ENCODE peak calls at places on chromosomes 11 and 22, in five cellular contexts. Z is stimulated activated CD4-positive, alpha-beta T cell treated with anti-CD3 and anti-CD28 coated beads, Interleukin-2, amount 100 ng/mL, for 48 hours; L is stromal cell of bone marrow; F is HuH-7.5; P is NCI-H1417. N is an unnamed sample.
A peak's percentile ranks its signal among the peaks of the same experiment; 100 is the strongest.

GRCh38 chr11:134537296-134537695 is 125.3 kb upstream of the B3GAT1 start:
- DNase-seq in Z (no peak), L (no peak), F (no peak), P (no peak), N (no peak)

GRCh38 chr11:10606536-10607208 is 38.2 kb upstream of the LYVE1 start:
- DNase-seq in Z (no peak), L (peak; percentile 50), F (no peak), P (no peak), N (no peak)

GRCh38 chr11:2306971-2307732 is 5.3 kb downstream of the TSPAN32 start:
- DNase-seq in Z (no peak), L (no peak), F (no peak), P (no peak), N (no peak)

GRCh38 chr11:96000064-96000463 is 76.2 kb upstream of the MTMR2 start:
- DNase-seq in Z (no peak), L (no peak), F (no peak), P (no peak), N (no peak)

GRCh38 chr11:35114901-35115687 is 23.9 kb upstream of the CD44 start:
- DNase-seq in Z (no peak), L (no peak), F (no peak), P (no peak), N (peak; percentile 38)

GRCh38 chr11:10454902-10455631 is at the start of gene AMPD3:
- DNase-seq in Z (no peak), L (peak; percentile 87), F (no peak), P (peak; percentile 91), N (peak; percentile 22)

GRCh38 chr11:6647282-6647679 is 8.3 kb downstream of the DCHS1 start:
- DNase-seq in Z (no peak), L (no peak), F (no peak), P (no peak), N (no peak)

GRCh38 chr22:46075764-46076531 is 74.4 kb upstream of the PPARA start:
- DNase-seq in Z (no peak), L (no peak), F (no peak), P (no peak), N (no peak)

GRCh38 chr22:45879552-45879949 is 97.4 kb downstream of the WNT7B start:
- DNase-seq in Z (no peak), L (no peak), F (no peak), P (peak; percentile 4), N (no peak)

GRCh38 chr22:49031746-49032330 is 795.8 kb downstream of the BRD1 start:
- DNase-seq in Z (no peak), L (no peak), F (no peak), P (no peak), N (no peak)

GRCh38 chr11:68509105-68509504 is 48.6 kb downstream of the PPP6R3 start:
- DNase-seq in Z (no peak), L (no peak), F (no peak), P (no peak), N (no peak)

GRCh38 chr11:129853508-129854228 is 38.0 kb downstream of the TMEM45B start:
- DNase-seq in Z (peak; percentile 26), L (no peak), F (peak; percentile 49), P (peak; percentile 97), N (no peak)

GRCh38 chr11:34567733-34568132 is 53.2 kb upstream of the EHF start:
- DNase-seq in Z (no peak), L (no peak), F (no peak), P (peak; percentile 66), N (no peak)

GRCh38 chr11:112085822-112086421 is 634 bp downstream of the TIMM8B start:
- DNase-seq in Z (peak; percentile 23), L (no peak), F (no peak), P (no peak), N (no peak)

GRCh38 chr22:24807284-24807950 is 1.4 kb downstream of the SGSM1 start:
- DNase-seq in Z (no peak), L (peak; percentile 1), F (no peak), P (no peak), N (peak; percentile 38)

GRCh38 chr11:63871962-63872832 is 33.3 kb downstream of the MARK2 start:
- DNase-seq in Z (no peak), L (peak; percentile 85), F (peak; percentile 64), P (peak; percentile 37), N (peak; percentile 41)

GRCh38 chr11:128936546-128937275 is 6.0 kb downstream of the TP53AIP1 start:
- DNase-seq in Z (no peak), L (no peak), F (no peak), P (peak; percentile 80), N (peak; percentile 65)

GRCh38 chr11:77074626-77075221 is 8.0 kb downstream of the CAPN5 start:
- DNase-seq in Z (no peak), L (no peak), F (no peak), P (no peak), N (no peak)

GRCh38 chr11:69312418-69313399 is 18.8 kb downstream of the MYEOV start:
- DNase-seq in Z (no peak), L (no peak), F (no peak), P (no peak), N (no peak)

GRCh38 chr11:20488352-20488751 is 100.8 kb downstream of the PRMT3 start:
- DNase-seq in Z (no peak), L (no peak), F (no peak), P (peak; percentile 96), N (no peak)

GRCh38 chr11:99015634-99016454 is 4.9 kb upstream of the CNTN5 start:
- DNase-seq in Z (no peak), L (peak; percentile 21), F (no peak), P (peak; percentile 85), N (peak; percentile 67)

GRCh38 chr11:87292598-87292997 is 254.9 kb downstream of the TMEM135 start:
- DNase-seq in Z (no peak), L (no peak), F (no peak), P (no peak), N (no peak)

GRCh38 chr22:43889366-43890253 is 2.2 kb downstream of the PNPLA5 start:
- DNase-seq in Z (no peak), L (peak; percentile 15), F (no peak), P (no peak), N (peak; percentile 40)

GRCh38 chr22:46422896-46423295 is 87.4 kb downstream of the TRMU start:
- DNase-seq in Z (no peak), L (no peak), F (no peak), P (no peak), N (no peak)

GRCh38 chr11:36540998-36541397 is 26.8 kb upstream of the RAG1 start:
- DNase-seq in Z (no peak), L (peak; percentile 43), F (no peak), P (peak; percentile 64), N (peak; percentile 61)

GRCh38 chr11:118789501-118790356 is 1.2 kb downstream of the DDX6 start:
- DNase-seq in Z (no peak), L (no peak), F (no peak), P (peak; percentile 89), N (peak; percentile 26)

GRCh38 chr11:86547727-86548126 is 124.7 kb downstream of the ME3 start:
- DNase-seq in Z (no peak), L (no peak), F (no peak), P (no peak), N (no peak)

GRCh38 chr11:43074810-43075209 is 237.0 kb upstream of the API5 start:
- DNase-seq in Z (no peak), L (no peak), F (no peak), P (no peak), N (no peak)

GRCh38 chr22:29470159-29470855 is 9.7 kb upstream of the NEFH start:
- DNase-seq in Z (peak; percentile 90), L (peak; percentile 13), F (peak; percentile 96), P (peak; percentile 66), N (peak; percentile 94)

GRCh38 chr11:84398017-84398626 is 1112.0 kb upstream of the CCDC90B start:
- DNase-seq in Z (no peak), L (no peak), F (no peak), P (peak; percentile 82), N (peak; percentile 47)

GRCh38 chr11:126824035-126824607 is 176.4 kb downstream of the KIRREL3 start:
- DNase-seq in Z (no peak), L (no peak), F (no peak), P (peak; percentile 97), N (no peak)

GRCh38 chr11:64713031-64713780 is 9.8 kb downstream of the NRXN2 start:
- DNase-seq in Z (no peak), L (no peak), F (no peak), P (peak; percentile 73), N (peak; percentile 82)

GRCh38 chr11:11636671-11637070 is 14.9 kb upstream of the GALNT18 start:
- DNase-seq in Z (no peak), L (no peak), F (no peak), P (no peak), N (no peak)

GRCh38 chr11:103894034-103894433 is 142.4 kb upstream of the DDI1 start:
- DNase-seq in Z (no peak), L (no peak), F (no peak), P (no peak), N (no peak)

GRCh38 chr22:23279781-23280180 is 99.5 kb downstream of the BCR start:
- DNase-seq in Z (no peak), L (no peak), F (no peak), P (no peak), N (no peak)

GRCh38 chr22:38203090-38203810 is 1.5 kb downstream of the MAFF start:
- DNase-seq in Z (no peak), L (no peak), F (peak; percentile 66), P (peak; percentile 49), N (peak; percentile 56)

GRCh38 chr22:40026641-40027040 is 31.9 kb downstream of the FAM83F start:
- DNase-seq in Z (no peak), L (no peak), F (no peak), P (no peak), N (peak; percentile 1)

GRCh38 chr11:2297623-2298030 is 4.1 kb downstream of the C11orf21 start:
- DNase-seq in Z (no peak), L (no peak), F (no peak), P (no peak), N (no peak)

GRCh38 chr11:27545946-27546345 is 39.4 kb upstream of the LIN7C start:
- DNase-seq in Z (no peak), L (no peak), F (no peak), P (peak; percentile 44), N (peak; percentile 7)

GRCh38 chr11:27420722-27421572 is 51.6 kb downstream of the LGR4 start:
- DNase-seq in Z (no peak), L (no peak), F (no peak), P (peak; percentile 12), N (no peak)